ENCODE peak calls at places on chromosome 4, in ten cellular contexts. One of them, this sample, is unnamed.

GRCh38 chr4:147822128-147822527 is 90.2 kb downstream of the ARHGAP10 start:
- DNase-seq in activated naive CD8-positive, alpha-beta T cell treated with anti-CD3 and anti-CD28 coated beads, Interleukin-2, amount 50 U/mL, for 16 hours: no peak
- DNase-seq in choroid plexus epithelial cell: peak; percentile 95
- DNase-seq in pancreas: peak; percentile 94
- DNase-seq in stimulated activated CD4-positive, alpha-beta T cell treated with anti-CD3 and anti-CD28 coated beads, Interleukin-15, amount 100 ng/mL, for 48 hours: no peak
- DNase-seq in head of caudate nucleus: no peak
- DNase-seq in kidney: no peak
- DNase-seq in OCI-M1: no peak
- DNase-seq in IMR-90: peak; percentile 79
- DNase-seq in prostate gland: peak; percentile 89
- DNase-seq in this sample: peak; percentile 87

GRCh38 chr4:1407657-1408333 is 1.6 kb upstream of the NKX1-1 start:
- DNase-seq in activated naive CD8-positive, alpha-beta T cell treated with anti-CD3 and anti-CD28 coated beads, Interleukin-2, amount 50 U/mL, for 16 hours: no peak
- DNase-seq in choroid plexus epithelial cell: no peak
- DNase-seq in pancreas: peak; percentile 3
- DNase-seq in stimulated activated CD4-positive, alpha-beta T cell treated with anti-CD3 and anti-CD28 coated beads, Interleukin-15, amount 100 ng/mL, for 48 hours: no peak
- DNase-seq in head of caudate nucleus: no peak
- DNase-seq in kidney: no peak
- DNase-seq in OCI-M1: no peak
- DNase-seq in IMR-90: no peak
- DNase-seq in prostate gland: no peak
- DNase-seq in this sample: no peak

GRCh38 chr4:56077676-56078075 is 128.9 kb downstream of the CEP135 start:
- DNase-seq in activated naive CD8-positive, alpha-beta T cell treated with anti-CD3 and anti-CD28 coated beads, Interleukin-2, amount 50 U/mL, for 16 hours: no peak
- DNase-seq in choroid plexus epithelial cell: peak; percentile 44
- DNase-seq in pancreas: no peak
- DNase-seq in stimulated activated CD4-positive, alpha-beta T cell treated with anti-CD3 and anti-CD28 coated beads, Interleukin-15, amount 100 ng/mL, for 48 hours: no peak
- DNase-seq in head of caudate nucleus: no peak
- DNase-seq in kidney: no peak
- DNase-seq in OCI-M1: peak; percentile 30
- DNase-seq in IMR-90: no peak
- DNase-seq in prostate gland: no peak
- DNase-seq in this sample: no peak

GRCh38 chr4:26248647-26249046 is 72.2 kb upstream of the RBPJ start:
- DNase-seq in activated naive CD8-positive, alpha-beta T cell treated with anti-CD3 and anti-CD28 coated beads, Interleukin-2, amount 50 U/mL, for 16 hours: no peak
- DNase-seq in choroid plexus epithelial cell: peak; percentile 93
- DNase-seq in pancreas: no peak
- DNase-seq in stimulated activated CD4-positive, alpha-beta T cell treated with anti-CD3 and anti-CD28 coated beads, Interleukin-15, amount 100 ng/mL, for 48 hours: no peak
- DNase-seq in head of caudate nucleus: no peak
- DNase-seq in kidney: no peak
- DNase-seq in OCI-M1: no peak
- DNase-seq in IMR-90: peak; percentile 88
- DNase-seq in prostate gland: no peak
- DNase-seq in this sample: no peak

GRCh38 chr4:47120783-47121182 is 89.4 kb downstream of the GABRB1 start:
- DNase-seq in activated naive CD8-positive, alpha-beta T cell treated with anti-CD3 and anti-CD28 coated beads, Interleukin-2, amount 50 U/mL, for 16 hours: no peak
- DNase-seq in choroid plexus epithelial cell: no peak
- DNase-seq in pancreas: no peak
- DNase-seq in stimulated activated CD4-positive, alpha-beta T cell treated with anti-CD3 and anti-CD28 coated beads, Interleukin-15, amount 100 ng/mL, for 48 hours: no peak
- DNase-seq in head of caudate nucleus: no peak
- DNase-seq in kidney: no peak
- DNase-seq in OCI-M1: no peak
- DNase-seq in IMR-90: no peak
- DNase-seq in prostate gland: no peak
- DNase-seq in this sample: no peak

GRCh38 chr4:16225996-16226815 is at the start of gene TAPT1:
- DNase-seq in activated naive CD8-positive, alpha-beta T cell treated with anti-CD3 and anti-CD28 coated beads, Interleukin-2, amount 50 U/mL, for 16 hours: peak; percentile 56
- DNase-seq in choroid plexus epithelial cell: peak; percentile 60
- DNase-seq in pancreas: peak; percentile 85
- DNase-seq in stimulated activated CD4-positive, alpha-beta T cell treated with anti-CD3 and anti-CD28 coated beads, Interleukin-15, amount 100 ng/mL, for 48 hours: peak; percentile 77
- DNase-seq in head of caudate nucleus: peak; percentile 76
- DNase-seq in kidney: peak; percentile 94
- DNase-seq in OCI-M1: peak; percentile 66
- DNase-seq in IMR-90: peak; percentile 30
- DNase-seq in prostate gland: peak; percentile 77
- DNase-seq in this sample: peak; percentile 79

GRCh38 chr4:102787096-102787867 is 26.5 kb upstream of the MANBA start:
- DNase-seq in activated naive CD8-positive, alpha-beta T cell treated with anti-CD3 and anti-CD28 coated beads, Interleukin-2, amount 50 U/mL, for 16 hours: no peak
- DNase-seq in choroid plexus epithelial cell: peak; percentile 84
- DNase-seq in pancreas: no peak
- DNase-seq in stimulated activated CD4-positive, alpha-beta T cell treated with anti-CD3 and anti-CD28 coated beads, Interleukin-15, amount 100 ng/mL, for 48 hours: no peak
- DNase-seq in head of caudate nucleus: no peak
- DNase-seq in kidney: no peak
- DNase-seq in OCI-M1: peak; percentile 73
- DNase-seq in IMR-90: peak; percentile 92
- DNase-seq in prostate gland: no peak
- DNase-seq in this sample: no peak

GRCh38 chr4:152257601-152258066 is 278.3 kb downstream of the FBXW7 start:
- DNase-seq in activated naive CD8-positive, alpha-beta T cell treated with anti-CD3 and anti-CD28 coated beads, Interleukin-2, amount 50 U/mL, for 16 hours: no peak
- DNase-seq in choroid plexus epithelial cell: peak; percentile 19
- DNase-seq in pancreas: no peak
- DNase-seq in stimulated activated CD4-positive, alpha-beta T cell treated with anti-CD3 and anti-CD28 coated beads, Interleukin-15, amount 100 ng/mL, for 48 hours: no peak
- DNase-seq in head of caudate nucleus: no peak
- DNase-seq in kidney: no peak
- DNase-seq in OCI-M1: peak; percentile 68
- DNase-seq in IMR-90: peak; percentile 31
- DNase-seq in prostate gland: no peak
- DNase-seq in this sample: no peak

GRCh38 chr4:29326816-29327215 is 1393.4 kb upstream of the PCDH7 start:
- DNase-seq in activated naive CD8-positive, alpha-beta T cell treated with anti-CD3 and anti-CD28 coated beads, Interleukin-2, amount 50 U/mL, for 16 hours: no peak
- DNase-seq in choroid plexus epithelial cell: peak; percentile 4
- DNase-seq in pancreas: no peak
- DNase-seq in stimulated activated CD4-positive, alpha-beta T cell treated with anti-CD3 and anti-CD28 coated beads, Interleukin-15, amount 100 ng/mL, for 48 hours: no peak
- DNase-seq in head of caudate nucleus: no peak
- DNase-seq in kidney: no peak
- DNase-seq in OCI-M1: no peak
- DNase-seq in IMR-90: peak; percentile 14
- DNase-seq in prostate gland: no peak
- DNase-seq in this sample: no peak

GRCh38 chr4:75596061-75596460 is 34.3 kb downstream of the CDKL2 start:
- DNase-seq in activated naive CD8-positive, alpha-beta T cell treated with anti-CD3 and anti-CD28 coated beads, Interleukin-2, amount 50 U/mL, for 16 hours: no peak
- DNase-seq in choroid plexus epithelial cell: no peak
- DNase-seq in pancreas: no peak
- DNase-seq in stimulated activated CD4-positive, alpha-beta T cell treated with anti-CD3 and anti-CD28 coated beads, Interleukin-15, amount 100 ng/mL, for 48 hours: no peak
- DNase-seq in head of caudate nucleus: no peak
- DNase-seq in kidney: no peak
- DNase-seq in OCI-M1: no peak
- DNase-seq in IMR-90: no peak
- DNase-seq in prostate gland: no peak
- DNase-seq in this sample: no peak

GRCh38 chr4:5712517-5712916 is 1.5 kb downstream of the EVC start:
- DNase-seq in activated naive CD8-positive, alpha-beta T cell treated with anti-CD3 and anti-CD28 coated beads, Interleukin-2, amount 50 U/mL, for 16 hours: no peak
- DNase-seq in choroid plexus epithelial cell: peak; percentile 87
- DNase-seq in pancreas: no peak
- DNase-seq in stimulated activated CD4-positive, alpha-beta T cell treated with anti-CD3 and anti-CD28 coated beads, Interleukin-15, amount 100 ng/mL, for 48 hours: peak; percentile 3
- DNase-seq in head of caudate nucleus: no peak
- DNase-seq in kidney: no peak
- DNase-seq in OCI-M1: no peak
- DNase-seq in IMR-90: peak; percentile 81
- DNase-seq in prostate gland: no peak
- DNase-seq in this sample: no peak

GRCh38 chr4:73662709-73663546 is 42.7 kb upstream of the RASSF6 start:
- DNase-seq in activated naive CD8-positive, alpha-beta T cell treated with anti-CD3 and anti-CD28 coated beads, Interleukin-2, amount 50 U/mL, for 16 hours: no peak
- DNase-seq in choroid plexus epithelial cell: peak; percentile 92
- DNase-seq in pancreas: no peak
- DNase-seq in stimulated activated CD4-positive, alpha-beta T cell treated with anti-CD3 and anti-CD28 coated beads, Interleukin-15, amount 100 ng/mL, for 48 hours: no peak
- DNase-seq in head of caudate nucleus: no peak
- DNase-seq in kidney: no peak
- DNase-seq in OCI-M1: peak; percentile 80
- DNase-seq in IMR-90: peak; percentile 77
- DNase-seq in prostate gland: no peak
- DNase-seq in this sample: no peak